ENCODE peak calls at places on chromosome 12, in eight cellular contexts. W, S, F, K, Z, N, Y and U are unnamed samples.

GRCh38 chr12:119994892-119995658 is 6.0 kb downstream of the BICDL1 start:
- DNase-seq in W (no peak), S (no peak), F (no peak), K (no peak), Z (no peak), N (no peak), Y (no peak), U (no peak)

GRCh38 chr12:16531623-16532022 is 74.3 kb downstream of the LMO3 start:
- DNase-seq in W (no peak), S (no peak), F (no peak), K (no peak), Z (no peak), N (no peak), Y (peak; percentile 14), U (no peak)

GRCh38 chr12:27193854-27194544 is 50.1 kb upstream of the STK38L start:
- DNase-seq in W (peak; percentile 90), S (peak; percentile 88), F (no peak), K (no peak), Z (peak; percentile 80), N (no peak), Y (peak; percentile 95), U (peak; percentile 85)

GRCh38 chr12:53049582-53050318 is at the start of gene TNS2:
- DNase-seq in W (peak; percentile 65), S (peak; percentile 86), F (peak; percentile 88), K (peak; percentile 65), Z (no peak), N (peak; percentile 91), Y (peak; percentile 57), U (peak; percentile 66)

GRCh38 chr12:87511371-87511770 is 517.8 kb downstream of the C12orf50 start:
- DNase-seq in W (no peak), S (peak; percentile 46), F (no peak), K (no peak), Z (no peak), N (no peak), Y (peak; percentile 48), U (peak; percentile 75)

GRCh38 chr12:108394196-108394595 is 55.1 kb upstream of the CMKLR1 start:
- DNase-seq in W (peak; percentile 78), S (peak; percentile 32), F (no peak), K (no peak), Z (no peak), N (no peak), Y (no peak), U (peak; percentile 6)

GRCh38 chr12:7369274-7369729 is 65.4 kb downstream of the ACSM4 start:
- DNase-seq in W (peak; percentile 35), S (peak; percentile 2), F (peak; percentile 56), K (no peak), Z (peak; percentile 16), N (no peak), Y (no peak), U (no peak)

GRCh38 chr12:571795-572531 is 91.3 kb downstream of the NINJ2 start:
- DNase-seq in W (no peak), S (no peak), F (no peak), K (peak; percentile 63), Z (no peak), N (no peak), Y (no peak), U (no peak)

GRCh38 chr12:132141976-132142678 is 2.0 kb downstream of the DDX51 start:
- DNase-seq in W (no peak), S (no peak), F (peak; percentile 77), K (no peak), Z (no peak), N (peak; percentile 64), Y (no peak), U (no peak)

GRCh38 chr12:109696485-109697269 is 16.9 kb upstream of the FAM222A start:
- DNase-seq in W (no peak), S (no peak), F (peak; percentile 30), K (no peak), Z (no peak), N (no peak), Y (peak; percentile 18), U (peak; percentile 9)

GRCh38 chr12:54463034-54463433 is 10.4 kb downstream of the GTSF1 start:
- DNase-seq in W (peak; percentile 93), S (peak; percentile 92), F (no peak), K (no peak), Z (no peak), N (no peak), Y (peak; percentile 10), U (peak; percentile 94)

GRCh38 chr12:54463484-54463883 is 9.9 kb downstream of the GTSF1 start:
- DNase-seq in W (peak; percentile 15), S (peak; percentile 19), F (no peak), K (no peak), Z (no peak), N (no peak), Y (no peak), U (peak; percentile 16)

GRCh38 chr12:54455760-54456469 is 17.5 kb downstream of the GTSF1 start:
- DNase-seq in W (no peak), S (no peak), F (no peak), K (no peak), Z (no peak), N (no peak), Y (no peak), U (no peak)

GRCh38 chr12:54459355-54459754 is 14.0 kb downstream of the GTSF1 start:
- DNase-seq in W (no peak), S (no peak), F (no peak), K (no peak), Z (no peak), N (no peak), Y (no peak), U (no peak)

GRCh38 chr12:54460317-54460935 is 13.0 kb downstream of the GTSF1 start:
- DNase-seq in W (no peak), S (no peak), F (no peak), K (no peak), Z (no peak), N (no peak), Y (no peak), U (no peak)
- TF ChIP-seq CTCF in W (no peak), S (no peak), F (no peak), K (no peak), Z (no peak), N (no peak), Y (no peak), U (no peak)

DNA sequence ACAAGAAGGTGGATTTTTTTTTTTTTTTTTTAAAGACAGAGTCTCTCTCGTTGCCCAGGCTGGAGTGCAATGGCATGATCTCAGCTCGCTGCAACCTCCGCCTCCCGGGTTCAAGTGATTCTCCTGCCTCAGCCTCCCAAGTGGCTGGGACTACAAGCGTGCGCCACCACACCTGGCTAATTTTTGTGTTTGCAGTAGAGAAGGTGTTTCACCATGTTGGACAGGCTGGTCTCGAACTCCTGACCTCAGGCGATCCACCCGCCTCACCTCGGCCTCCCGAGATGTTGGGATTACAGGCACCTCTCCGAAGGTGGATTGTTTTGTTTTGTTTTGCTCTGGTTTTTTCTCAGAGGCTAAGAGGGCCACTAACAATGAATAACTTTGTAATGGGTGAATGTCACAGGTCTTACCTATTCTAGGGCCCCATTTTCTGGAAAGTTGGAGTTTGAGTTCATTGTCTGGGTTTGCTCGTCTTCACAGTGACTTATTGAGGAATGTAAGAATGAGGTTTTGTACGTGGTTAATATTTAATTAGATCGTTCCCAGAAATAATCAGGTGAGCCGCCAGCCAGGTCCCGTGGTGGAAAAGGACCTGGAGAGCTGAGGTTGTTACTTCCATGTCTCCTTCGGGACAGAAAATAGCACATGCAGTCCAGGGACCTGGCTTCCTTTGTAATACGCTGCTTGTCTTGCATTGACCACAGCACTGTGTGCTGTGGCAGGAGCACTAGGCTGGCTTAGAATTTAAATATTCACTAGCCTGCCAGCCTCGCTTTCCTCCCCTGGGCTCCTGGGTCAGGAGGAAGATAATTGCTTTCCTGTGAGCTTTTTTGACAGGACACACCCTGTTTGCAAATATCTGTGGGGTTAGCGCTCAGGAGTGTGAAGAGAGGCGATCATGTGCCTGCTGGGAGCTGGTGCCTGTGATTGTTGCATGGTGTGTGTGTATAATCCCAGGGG is 2.3 kb downstream of the HIP1R start:
- DNase-seq in W (no peak), S (no peak), F (peak; percentile 54), K (no peak), Z (no peak), N (no peak), Y (no peak), U (no peak)
- H3K4me3 ChIP-seq in W (no peak overlapping the region), S (no peak overlapping the region), F (peak overlapping the region; percentile 74), K (no peak overlapping the region), Z (peak overlapping the region; percentile 58), N (peak overlapping the region; percentile 68), Y (no peak overlapping the region), U (no peak overlapping the region)

DNA sequence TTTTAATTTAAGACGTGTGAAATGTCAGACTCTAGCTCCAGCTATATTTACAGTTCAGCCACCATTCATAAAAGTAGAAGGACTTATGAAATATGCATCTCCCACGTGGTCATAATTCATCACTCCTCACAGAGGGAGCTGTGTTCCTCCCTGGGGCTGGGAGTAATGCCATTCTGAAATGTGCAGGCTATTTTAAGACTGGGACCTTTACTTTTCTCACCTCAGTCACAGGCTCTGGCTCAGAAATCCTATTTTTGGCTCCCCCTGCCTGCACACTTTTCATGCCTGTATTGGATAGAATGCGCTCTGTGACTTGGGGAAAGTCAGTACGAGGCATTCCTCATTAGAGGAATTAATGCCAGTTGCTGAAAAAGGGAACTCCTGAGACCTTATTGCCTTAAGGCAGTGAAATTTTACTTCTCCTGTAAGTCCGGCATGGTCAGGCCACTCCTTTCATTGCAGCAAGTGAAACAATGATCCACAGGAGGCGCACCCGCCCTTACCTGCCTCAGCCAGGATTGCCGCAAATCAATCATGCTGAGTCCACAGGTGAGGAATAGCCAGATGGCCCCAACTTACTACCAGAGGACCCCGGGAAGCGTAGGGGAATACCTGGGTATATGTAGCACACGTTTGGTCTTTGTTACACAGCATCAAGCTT is 1133.2 kb upstream of the TMEM132C start:
- DNase-seq in W (no peak), S (no peak), F (no peak), K (no peak), Z (no peak), N (no peak), Y (no peak), U (peak; percentile 16)
- TF ChIP-seq CTCF in W (no peak), S (peak; percentile 17), F (no peak), K (no peak), Z (no peak), N (no peak), Y (no peak), U (no peak)

GRCh38 chr12:129563266-129563665 is 340.6 kb downstream of the TMEM132D start:
- DNase-seq in W (no peak), S (no peak), F (no peak), K (no peak), Z (no peak), N (no peak), Y (no peak), U (no peak)

GRCh38 chr12:129566800-129567199 is 337.0 kb downstream of the TMEM132D start:
- DNase-seq in W (no peak), S (no peak), F (no peak), K (no peak), Z (no peak), N (no peak), Y (no peak), U (no peak)

GRCh38 chr12:129559756-129560155 is 344.1 kb downstream of the TMEM132D start:
- DNase-seq in W (no peak), S (no peak), F (no peak), K (no peak), Z (no peak), N (no peak), Y (no peak), U (no peak)

GRCh38 chr12:129564768-129565167 is 339.1 kb downstream of the TMEM132D start:
- DNase-seq in W (no peak), S (no peak), F (no peak), K (no peak), Z (no peak), N (no peak), Y (peak; percentile 32), U (no peak)
- H3K4me3 ChIP-seq in W (no peak overlapping the region), S (no peak overlapping the region), F (no peak overlapping the region), K (no peak overlapping the region), Z (no peak overlapping the region), N (no peak overlapping the region), Y (no peak overlapping the region), U (no peak overlapping the region)